ENCODE peak calls at places on chromosomes 3 and 15, in ten cellular contexts. G is CD8-positive, alpha-beta T cell; P is chondrocyte; S is Calu3; H is HL-60; F is CD4-positive, alpha-beta T cell; N is RWPE1; W is bronchial epithelial cell; K is OCI-LY7; V is esophagus squamous epithelium. D is an unnamed sample.

GRCh38 chr15:64216722-64217428 is 54.1 kb upstream of the PPIB start:
- DNase-seq in G (no peak), P (no peak), S (no peak), H (no peak), F (no peak), N (no peak), W (no peak), K (no peak), V (no peak), D (no peak)

GRCh38 chr3:9500108-9501050 is 53.2 kb downstream of the LHFPL4 start:
- DNase-seq in G (peak), P (no peak), S (peak), H (peak), F (peak), N (peak), W (peak), K (peak), V (no peak), D (peak)

GRCh38 chr3:100260081-100260684 is 609 bp upstream of the TBC1D23 start:
- DNase-seq in G (no peak), P (no peak), S (no peak), H (no peak), F (no peak), N (no peak), W (no peak), K (no peak), V (no peak), D (no peak)

GRCh38 chr3:142962520-142963265 is 781 bp downstream of the PAQR9 start:
- DNase-seq in G (no peak), P (peak), S (no peak), H (no peak), F (no peak), N (no peak), W (no peak), K (no peak), V (no peak), D (no peak)

GRCh38 chr15:89672221-89673161 is 6.7 kb downstream of the PLIN1 start:
- DNase-seq in G (no peak), P (no peak), S (no peak), H (no peak), F (no peak), N (no peak), W (no peak), K (no peak), V (no peak), D (no peak)

GRCh38 chr3:196210673-196211556 is at the start of gene ZDHHC19:
- DNase-seq in G (no peak), P (peak), S (no peak), H (no peak), F (no peak), N (no peak), W (no peak), K (no peak), V (no peak), D (no peak)

GRCh38 chr15:56934269-56934668 is 15.8 kb downstream of the TCF12 start:
- DNase-seq in G (no peak), P (no peak), S (no peak), H (no peak), F (no peak), N (no peak), W (peak), K (no peak), V (no peak), D (no peak)

GRCh38 chr3:16109929-16110328 is 64.6 kb upstream of the GALNT15 start:
- DNase-seq in G (no peak), P (no peak), S (no peak), H (no peak), F (no peak), N (no peak), W (no peak), K (no peak), V (no peak), D (no peak)

GRCh38 chr15:62845239-62846126 is 197.1 kb upstream of the TPM1 start:
- DNase-seq in G (no peak), P (no peak), S (no peak), H (no peak), F (no peak), N (no peak), W (no peak), K (no peak), V (no peak), D (no peak)

GRCh38 chr3:171542976-171543375 is 82.8 kb upstream of the TNIK start:
- DNase-seq in G (no peak), P (no peak), S (no peak), H (no peak), F (no peak), N (no peak), W (peak), K (no peak), V (no peak), D (no peak)

DNA sequence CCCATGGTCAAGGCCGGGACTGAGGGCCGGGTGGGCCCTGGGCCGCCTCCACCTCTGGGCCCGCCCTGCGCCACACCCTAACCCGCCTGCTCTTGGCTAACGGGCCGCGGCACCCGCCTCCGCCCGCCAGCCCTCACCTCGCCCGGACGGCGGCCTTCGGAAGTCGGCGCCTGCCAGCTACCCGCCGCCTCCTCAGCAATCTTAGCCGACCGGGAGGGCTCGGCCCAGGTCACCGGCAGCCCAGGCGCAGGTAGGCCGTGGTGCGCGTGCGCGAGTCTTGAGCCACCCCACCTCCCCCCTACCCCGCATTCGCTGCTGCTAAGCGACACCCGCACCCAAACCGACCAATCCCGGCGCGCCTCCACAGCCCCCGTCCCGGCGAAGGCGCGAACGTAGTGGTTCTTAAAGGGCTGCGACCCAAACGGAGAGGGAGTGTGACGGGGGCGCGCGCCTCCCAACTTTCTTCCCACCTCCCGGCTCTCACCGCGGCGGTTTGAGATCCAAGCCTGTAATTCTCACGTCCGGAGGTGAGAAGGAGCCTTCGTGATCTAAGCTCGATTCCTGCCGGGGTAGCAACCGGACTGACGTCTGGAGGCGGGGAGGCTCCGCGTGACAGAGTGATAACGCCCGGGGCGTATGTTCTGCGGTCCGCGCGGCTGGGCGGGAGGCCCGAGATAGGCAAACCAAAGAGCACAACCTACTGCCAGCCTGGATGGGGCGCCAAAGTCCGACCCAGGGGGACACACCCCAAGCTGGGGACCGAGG is at the start of gene SEC22C:
- DNase-seq in G (peak), P (peak), S (peak), H (peak), F (peak), N (peak), W (peak), K (peak), V (peak), D (peak)
- TF ChIP-seq CTCF in G (peak), P (peak), S (no peak), H (no peak), F (peak), N (peak), W (peak), K (peak), V (no peak), D (peak)

GRCh38 chr3:31613131-31613626 is 80.5 kb downstream of the STT3B start:
- DNase-seq in G (no peak), P (no peak), S (no peak), H (no peak), F (no peak), N (no peak), W (no peak), K (no peak), V (no peak), D (no peak)

GRCh38 chr3:31613654-31614053 is 80.9 kb downstream of the STT3B start:
- DNase-seq in G (no peak), P (no peak), S (no peak), H (no peak), F (no peak), N (no peak), W (no peak), K (no peak), V (no peak), D (no peak)

GRCh38 chr3:31614162-31614921 is 81.6 kb downstream of the STT3B start:
- DNase-seq in G (no peak), P (no peak), S (no peak), H (no peak), F (no peak), N (peak), W (peak), K (no peak), V (no peak), D (no peak)

GRCh38 chr3:31606453-31606852 is 73.7 kb downstream of the STT3B start:
- DNase-seq in G (no peak), P (no peak), S (no peak), H (no peak), F (no peak), N (no peak), W (no peak), K (peak), V (no peak), D (no peak)

GRCh38 chr3:31610700-31611275 is 78.1 kb downstream of the STT3B start:
- DNase-seq in G (no peak), P (no peak), S (peak), H (peak), F (no peak), N (peak), W (peak), K (peak), V (no peak), D (no peak)
- TF ChIP-seq CTCF in G (peak), P (peak), S (no peak), H (no peak), F (no peak), N (peak), W (peak), K (peak), V (peak), D (peak)

GRCh38 chr3:48765376-48765775 is 48.4 kb upstream of the IP6K2 start:
- DNase-seq in G (no peak), P (no peak), S (no peak), H (no peak), F (no peak), N (peak), W (peak), K (peak), V (no peak), D (no peak)
- TF ChIP-seq CTCF in G (no peak), P (peak), S (no peak), H (no peak), F (no peak), N (peak), W (peak), K (peak), V (peak), D (peak)

GRCh38 chr15:77625376-77625775 is 7.3 kb downstream of the LINGO1 start:
- DNase-seq in G (no peak), P (no peak), S (no peak), H (no peak), F (no peak), N (no peak), W (no peak), K (no peak), V (no peak), D (no peak)
- TF ChIP-seq CTCF in G (no peak), P (no peak), S (no peak), H (no peak), F (no peak), N (no peak), W (no peak), K (no peak), V (no peak), D (no peak)

GRCh38 chr3:189900578-189900977 is 220.1 kb downstream of the P3H2 start:
- DNase-seq in G (no peak), P (no peak), S (no peak), H (no peak), F (no peak), N (peak), W (peak), K (no peak), V (no peak), D (no peak)

GRCh38 chr3:189902230-189903186 is 218.2 kb downstream of the P3H2 start:
- DNase-seq in G (no peak), P (no peak), S (no peak), H (no peak), F (no peak), N (no peak), W (peak), K (no peak), V (no peak), D (no peak)

GRCh38 chr3:189899186-189899585 is 221.5 kb downstream of the P3H2 start:
- DNase-seq in G (no peak), P (no peak), S (no peak), H (no peak), F (no peak), N (no peak), W (peak), K (no peak), V (no peak), D (no peak)

GRCh38 chr3:189903562-189904250 is 217.0 kb downstream of the P3H2 start:
- DNase-seq in G (no peak), P (no peak), S (no peak), H (no peak), F (no peak), N (no peak), W (no peak), K (no peak), V (no peak), D (no peak)

GRCh38 chr3:189901481-189901880 is 219.2 kb downstream of the P3H2 start:
- DNase-seq in G (no peak), P (no peak), S (no peak), H (no peak), F (no peak), N (no peak), W (no peak), K (no peak), V (no peak), D (no peak)
- TF ChIP-seq CTCF in G (no peak), P (no peak), S (no peak), H (no peak), F (no peak), N (no peak), W (no peak), K (no peak), V (no peak), D (no peak)

DNA sequence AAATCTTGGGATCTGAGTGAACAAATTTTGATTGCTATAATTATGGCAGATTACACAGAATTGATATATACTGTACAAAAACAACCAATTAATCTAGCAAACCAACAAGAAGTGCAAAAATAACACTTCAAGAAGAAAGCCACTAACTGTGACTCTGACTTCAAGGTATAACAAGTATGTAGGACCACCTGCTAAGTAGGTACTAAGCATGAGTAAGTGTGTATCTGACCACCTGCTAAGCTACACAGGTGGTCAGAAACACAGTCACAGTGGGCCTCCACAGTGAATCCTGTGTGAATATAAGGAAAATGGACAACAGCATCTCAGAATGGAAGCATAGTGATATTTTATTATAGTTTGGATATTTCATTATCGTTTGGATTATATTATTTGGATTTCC is 14.8 kb upstream of the PLSCR4 start:
- DNase-seq in G (no peak), P (no peak), S (no peak), H (no peak), F (no peak), N (no peak), W (no peak), K (no peak), V (no peak), D (no peak)
- TF ChIP-seq CTCF in G (no peak), P (no peak), S (no peak), H (no peak), F (no peak), N (no peak), W (no peak), K (no peak), V (no peak), D (no peak)

DNA sequence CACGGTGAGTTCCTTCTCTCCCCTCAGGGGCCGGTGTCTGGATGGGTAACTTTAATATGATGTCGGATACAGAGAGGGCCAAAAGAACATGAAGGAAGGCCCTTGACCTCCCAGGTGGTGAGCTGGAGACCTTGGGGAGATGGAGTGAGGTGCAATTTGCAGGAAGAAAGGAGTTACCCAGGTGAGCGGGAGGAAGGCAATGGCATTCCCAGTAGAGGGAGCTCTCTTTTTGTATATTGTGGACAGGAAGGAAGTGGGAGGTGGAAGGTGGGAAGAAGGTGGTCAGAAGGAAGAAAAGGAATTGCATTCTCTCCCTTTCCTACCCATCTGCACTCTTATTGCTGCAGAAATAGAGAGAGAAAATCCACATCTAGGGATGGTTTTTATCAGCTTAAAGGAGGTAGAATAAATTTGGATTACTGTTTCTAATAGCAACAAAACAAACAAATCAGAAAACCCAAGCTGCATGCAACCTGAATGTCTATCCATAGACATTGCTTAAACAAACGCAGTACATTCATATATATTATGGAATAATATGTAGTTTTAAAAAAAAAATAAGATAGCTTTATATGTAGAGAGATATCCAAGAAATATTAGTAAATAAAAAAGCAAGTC is 169.0 kb upstream of the TSC22D2 start:
- DNase-seq in G (no peak), P (no peak), S (peak), H (no peak), F (no peak), N (no peak), W (peak), K (no peak), V (no peak), D (no peak)
- TF ChIP-seq CTCF in G (no peak), P (peak), S (peak), H (no peak), F (no peak), N (peak), W (peak), K (peak), V (peak), D (no peak)

DNA sequence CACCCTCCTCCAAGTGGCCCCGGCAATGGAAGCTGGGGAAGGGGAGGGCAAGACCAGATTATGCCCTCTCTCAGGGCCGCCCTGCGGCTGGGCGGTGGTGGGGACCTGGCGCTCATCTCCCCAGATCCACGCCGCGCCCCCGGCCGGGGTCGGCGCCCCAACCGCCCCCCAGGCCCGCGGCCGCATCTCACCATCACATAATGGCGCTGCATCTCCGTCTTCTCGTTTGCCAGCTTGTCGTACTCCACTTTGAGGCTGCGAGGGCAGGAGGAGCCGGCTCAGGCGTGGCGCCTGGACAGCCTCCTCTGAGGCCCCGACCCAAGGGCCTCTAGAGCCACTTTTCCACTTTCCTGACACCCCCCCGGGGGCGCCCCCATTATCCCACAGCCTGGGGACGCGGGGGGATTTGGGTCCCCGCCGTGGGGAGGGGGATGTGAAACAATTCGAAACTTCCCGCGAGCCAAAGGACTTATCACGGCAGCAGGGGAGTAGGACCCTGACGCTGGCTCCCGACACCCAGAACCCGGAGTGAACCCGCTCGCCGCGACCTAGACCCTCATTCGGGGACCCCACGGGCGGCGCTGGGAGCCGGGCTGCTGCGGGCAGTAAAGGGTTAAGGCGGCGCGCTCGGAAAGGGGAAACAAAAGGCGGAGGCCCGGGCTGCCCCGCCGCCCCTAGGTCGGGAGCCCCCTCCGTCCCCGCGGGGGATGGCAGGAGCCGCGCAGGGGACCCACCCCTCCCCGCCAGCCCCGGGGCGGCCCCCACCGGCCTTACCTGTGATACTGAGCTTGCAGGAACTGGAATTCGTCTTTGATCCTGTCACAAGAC is 2.1 kb downstream of the TLE3 start:
- DNase-seq in G (peak), P (peak), S (no peak), H (no peak), F (peak), N (no peak), W (no peak), K (peak), V (no peak), D (peak)
- TF ChIP-seq CTCF in G (no peak), P (peak), S (no peak), H (no peak), F (no peak), N (no peak), W (no peak), K (peak), V (no peak), D (peak)

GRCh38 chr15:31254431-31255175 is 72.0 kb upstream of the KLF13 start:
- DNase-seq in G (no peak), P (peak), S (no peak), H (no peak), F (no peak), N (no peak), W (no peak), K (peak), V (no peak), D (no peak)
- TF ChIP-seq CTCF in G (no peak), P (peak), S (no peak), H (no peak), F (no peak), N (no peak), W (no peak), K (no peak), V (no peak), D (no peak)

GRCh38 chr3:157865449-157865862 is 240.8 kb downstream of the SHOX2 start:
- DNase-seq in G (peak), P (no peak), S (peak), H (peak), F (no peak), N (peak), W (no peak), K (peak), V (no peak), D (no peak)
- TF ChIP-seq CTCF in G (no peak), P (peak), S (peak), H (peak), F (peak), N (no peak), W (peak), K (peak), V (peak), D (peak)

D was measured in CD14-positive monocyte.